ENCODE peak calls at places on chromosome 1, in six cellular contexts. I is GM12865, P is astrocyte of the spinal cord, V is mesendoderm, G is NT2/D1, L is fibroblast of pulmonary artery. S is an unnamed sample.

GRCh38 chr1:77532641-77533040 is 149.8 kb downstream of the ZZZ3 start:
- DNase-seq in G (no peak), L (no peak), I (no peak), P (no peak), V (no peak), S (no peak)

GRCh38 chr1:96116707-96117106 is 604.9 kb upstream of the PTBP2 start:
- DNase-seq in P (peak), I (no peak), V (no peak), L (no peak), G (no peak), S (no peak)

GRCh38 chr1:53526451-53527101 is 67.4 kb downstream of the DMRTB1 start:
- DNase-seq in L (peak), V (no peak), P (peak), G (no peak), I (no peak), S (peak)

GRCh38 chr1:201385299-201385891 is 7.9 kb upstream of the TNNT2 start:
- DNase-seq in V (peak), L (peak), I (peak), P (peak), G (peak), S (peak)

GRCh38 chr1:91345395-91346005 is 59.1 kb downstream of the HFM1 start:
- DNase-seq in V (no peak), G (no peak), I (no peak), P (peak), L (peak), S (no peak)

GRCh38 chr1:227793079-227793947 is 22.2 kb upstream of the PRSS38 start:
- DNase-seq in L (no peak), V (no peak), G (no peak), P (no peak), I (no peak), S (no peak)

GRCh38 chr1:230572121-230573083 is 69.9 kb upstream of the COG2 start:
- DNase-seq in V (peak), I (no peak), L (peak), P (no peak), G (no peak), S (no peak)

GRCh38 chr1:24126023-24126671 is 14.2 kb upstream of the MYOM3 start:
- DNase-seq in G (no peak), P (no peak), V (no peak), I (peak), L (peak), S (peak)

GRCh38 chr1:158996998-158997397 is 12.7 kb upstream of the IFI16 start:
- DNase-seq in G (no peak), P (no peak), I (no peak), V (no peak), L (no peak), S (no peak)

GRCh38 chr1:212824201-212824600 is 23.2 kb downstream of the SPATA45 start:
- DNase-seq in L (no peak), I (no peak), P (no peak), G (no peak), V (no peak), S (no peak)

GRCh38 chr1:212825798-212826452 is 21.5 kb downstream of the SPATA45 start:
- DNase-seq in I (no peak), P (no peak), G (no peak), V (peak), L (no peak), S (no peak)

GRCh38 chr1:212827377-212827776 is 20.1 kb downstream of the SPATA45 start:
- DNase-seq in L (no peak), G (no peak), V (no peak), P (no peak), I (no peak), S (no peak)

GRCh38 chr1:212828395-212828794 is 19.1 kb downstream of the SPATA45 start:
- DNase-seq in P (no peak), V (no peak), L (no peak), I (no peak), G (no peak), S (no peak)

GRCh38 chr1:212827831-212828278 is 19.6 kb downstream of the SPATA45 start:
- DNase-seq in V (no peak), L (no peak), P (no peak), I (no peak), G (no peak), S (no peak)
- H3K4me3 ChIP-seq in V (no peak), L (no peak), P (no peak), I (no peak), G (no peak), S (no peak)

GRCh38 chr1:112700290-112701226 is 6.4 kb downstream of the RHOC start:
- DNase-seq in P (peak), V (peak), I (peak), G (peak), L (peak), S (peak)
- H3K4me3 ChIP-seq in P (no peak), V (no peak), I (no peak), G (no peak), L (no peak), S (no peak)

DNA sequence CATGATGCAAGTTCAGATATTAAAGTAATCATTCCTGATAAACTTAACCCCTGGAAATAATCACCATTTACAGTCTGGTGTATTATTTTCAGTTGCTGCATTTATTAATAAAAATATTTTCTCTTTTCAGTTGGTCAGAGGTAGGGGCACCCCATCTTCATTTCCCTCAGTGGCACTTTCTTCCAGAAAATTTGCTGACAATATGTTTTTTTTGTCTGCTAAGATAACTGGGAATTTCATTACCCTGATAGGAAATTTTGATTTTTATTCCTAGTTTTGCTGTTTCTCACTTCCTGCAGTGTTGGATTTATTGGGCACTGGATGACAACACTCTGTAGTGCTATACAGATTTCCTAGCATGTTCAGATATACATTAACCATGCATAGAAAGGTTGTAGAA is 33.1 kb upstream of the APOBEC4 start:
- DNase-seq in L (no peak), P (no peak), V (no peak), I (no peak), G (no peak), S (no peak)
- H3K4me3 ChIP-seq in L (no peak), P (no peak), V (no peak), I (no peak), G (no peak), S (no peak)

GRCh38 chr1:54851406-54851805 is 35.6 kb downstream of the DHCR24 start:
- DNase-seq in L (no peak), I (no peak), V (no peak), G (no peak), P (no peak), S (no peak)
- H3K4me3 ChIP-seq in L (no peak), I (no peak), V (no peak), G (no peak), P (no peak), S (no peak)